ENCODE peak calls at places on chromosomes 11 and 22, in six cellular contexts. D, C, A, K, L and M are unnamed samples.

GRCh38 chr11:94132152-94132558 is 3.5 kb downstream of the PANX1 start:
- DNase-seq in L (peak), K (no peak), A (no peak), C (peak), D (no peak), M (peak)

GRCh38 chr22:40276877-40277823 is 69.2 kb upstream of the ADSL start:
- DNase-seq in C (no peak), A (no peak), K (no peak), D (no peak), L (peak), M (peak)

GRCh38 chr22:49052023-49052538 is 775.6 kb downstream of the BRD1 start:
- DNase-seq in C (no peak), K (peak), D (no peak), L (no peak), A (no peak), M (no peak)

GRCh38 chr11:8790964-8791363 is 108.4 kb downstream of the RPL27A start:
- DNase-seq in L (no peak), A (no peak), K (no peak), C (no peak), D (no peak), M (no peak)

GRCh38 chr22:41380993-41381328 is 781 bp upstream of the TEF start:
- DNase-seq in L (peak), D (no peak), C (peak), A (no peak), K (no peak), M (peak)

GRCh38 chr22:43481528-43482309 is 69.9 kb downstream of the MPPED1 start:
- DNase-seq in C (no peak), K (no peak), D (no peak), L (no peak), A (no peak), M (no peak)

GRCh38 chr11:12430351-12430750 is 53.0 kb downstream of the PARVA start:
- DNase-seq in C (peak), D (no peak), L (peak), K (no peak), A (no peak), M (peak)

GRCh38 chr11:110463153-110463552 is 33.4 kb downstream of the FDX1 start:
- DNase-seq in A (peak), D (peak), C (peak), L (peak), K (peak), M (peak)

GRCh38 chr22:20027966-20028854 is 7.3 kb downstream of the TANGO2 start:
- DNase-seq in L (peak), D (no peak), K (peak), A (no peak), C (no peak), M (no peak)

GRCh38 chr22:20610757-20611156 is 103.3 kb downstream of the MED15 start:
- DNase-seq in L (no peak), A (no peak), K (no peak), C (no peak), D (no peak), M (no peak)

GRCh38 chr11:112499153-112499907 is 238.7 kb upstream of the PLET1 start:
- DNase-seq in A (no peak), L (no peak), K (peak), C (no peak), D (no peak), M (no peak)

GRCh38 chr11:43919852-43920597 is 22.4 kb upstream of the C11orf96 start:
- DNase-seq in D (no peak), K (no peak), L (peak), A (no peak), C (no peak), M (peak)

GRCh38 chr11:7651140-7651551 is 22.2 kb downstream of the CYB5R2 start:
- DNase-seq in A (no peak), C (no peak), D (no peak), K (no peak), L (no peak), M (peak)

GRCh38 chr11:7655253-7656217 is 17.8 kb downstream of the CYB5R2 start:
- DNase-seq in K (no peak), C (peak), D (no peak), A (no peak), L (no peak), M (no peak)

GRCh38 chr11:7648264-7648663 is 25.0 kb downstream of the CYB5R2 start:
- DNase-seq in A (no peak), L (no peak), C (no peak), K (no peak), D (no peak), M (no peak)

GRCh38 chr11:7654094-7654742 is 19.1 kb downstream of the CYB5R2 start:
- DNase-seq in A (no peak), C (no peak), L (no peak), D (no peak), K (no peak), M (no peak)

GRCh38 chr11:7651700-7652099 is 21.6 kb downstream of the CYB5R2 start:
- DNase-seq in L (no peak), A (no peak), D (no peak), C (no peak), K (no peak), M (no peak)
- H2AFZ ChIP-seq in L (no peak), A (no peak), D (no peak), C (no peak), K (no peak), M (no peak)

GRCh38 chr11:128547946-128548654 is 39.3 kb downstream of the ETS1 start:
- DNase-seq in K (no peak), C (no peak), L (no peak), D (no peak), A (no peak), M (no peak)

GRCh38 chr11:128548655-128549255 is 38.6 kb downstream of the ETS1 start:
- DNase-seq in C (no peak), D (no peak), K (no peak), A (no peak), L (peak), M (peak)

GRCh38 chr11:128550967-128551522 is 36.3 kb downstream of the ETS1 start:
- DNase-seq in K (no peak), D (no peak), C (no peak), A (no peak), L (no peak), M (no peak)

GRCh38 chr11:128550261-128550821 is 37.0 kb downstream of the ETS1 start:
- DNase-seq in C (peak), A (no peak), D (no peak), L (no peak), K (no peak), M (no peak)

GRCh38 chr11:128549256-128549944 is 38.0 kb downstream of the ETS1 start:
- DNase-seq in L (peak), C (no peak), A (no peak), K (no peak), D (no peak), M (no peak)
- H3K23ac ChIP-seq in L (no peak), C (peak), A (no peak), K (no peak), D (no peak), M (peak)

DNA sequence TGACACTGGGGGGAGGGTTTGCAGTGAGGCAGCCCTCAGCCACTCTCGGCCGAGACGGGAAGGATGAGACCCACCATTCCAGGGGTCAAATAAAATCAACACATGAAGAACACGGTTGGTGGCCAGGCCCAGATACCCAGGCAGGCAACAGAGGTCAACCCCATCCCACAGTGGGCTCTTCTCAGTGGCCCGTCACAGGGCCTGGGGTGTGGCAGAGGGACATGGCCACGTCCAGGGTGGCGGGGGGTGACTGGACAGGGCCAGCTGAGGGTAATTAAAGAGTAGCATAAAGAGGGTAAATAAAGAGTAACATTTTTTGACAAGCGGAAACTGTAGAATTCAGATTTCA is 188.4 kb downstream of the ARHGAP42 start:
- DNase-seq in L (no peak), A (no peak), C (no peak), K (no peak), D (no peak), M (no peak)
- H2BK5ac ChIP-seq in L (peak), A (no peak), C (peak), K (no peak), D (peak), M (peak)

GRCh38 chr11:114559425-114560310 is at the start of gene NXPE1:
- DNase-seq in C (no peak), K (no peak), L (no peak), D (no peak), A (no peak), M (no peak)

GRCh38 chr11:114551060-114551459 is 8.6 kb downstream of the NXPE1 start:
- DNase-seq in A (no peak), K (no peak), C (no peak), L (no peak), D (no peak), M (no peak)

GRCh38 chr11:114553642-114554041 is 6.0 kb downstream of the NXPE1 start:
- DNase-seq in C (peak), D (no peak), L (no peak), K (no peak), A (no peak), M (peak)

DNA sequence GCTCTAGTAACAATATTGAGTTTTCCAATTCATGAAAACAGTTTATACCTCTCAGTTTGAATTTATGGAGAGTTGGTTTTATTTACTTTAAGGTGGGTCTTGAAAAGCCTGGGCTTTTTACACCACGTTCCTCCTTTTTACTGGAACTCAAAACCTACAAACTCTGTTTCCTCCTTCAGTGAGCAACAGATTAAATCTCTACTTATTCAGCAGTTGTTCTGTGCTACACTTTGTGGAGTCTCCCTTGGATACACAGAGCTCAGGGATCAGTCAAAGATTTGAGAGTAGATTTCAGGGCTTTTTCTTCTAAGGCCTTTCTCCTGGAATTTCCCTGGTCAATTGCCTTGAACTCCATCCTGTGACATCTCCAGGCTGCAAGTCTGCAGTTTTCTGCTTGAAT is 3.5 kb downstream of the NXPE1 start:
- DNase-seq in L (peak), C (no peak), D (no peak), K (no peak), A (no peak), M (no peak)
- H2AFZ ChIP-seq in L (no peak), C (no peak), D (peak), K (peak), A (no peak), M (no peak)

GRCh38 chr22:47102648-47103047 is 340.2 kb downstream of the TBC1D22A start:
- DNase-seq in D (peak), C (peak), K (peak), L (peak), A (no peak), M (peak)

GRCh38 chr22:47100646-47101045 is 338.2 kb downstream of the TBC1D22A start:
- DNase-seq in A (no peak), C (no peak), L (no peak), D (no peak), K (peak), M (no peak)

GRCh38 chr22:47100019-47100418 is 337.6 kb downstream of the TBC1D22A start:
- DNase-seq in A (no peak), C (no peak), D (no peak), L (no peak), K (no peak), M (no peak)

GRCh38 chr22:47101321-47101885 is 339.0 kb downstream of the TBC1D22A start:
- DNase-seq in D (no peak), K (no peak), A (no peak), L (no peak), C (no peak), M (no peak)

DNA sequence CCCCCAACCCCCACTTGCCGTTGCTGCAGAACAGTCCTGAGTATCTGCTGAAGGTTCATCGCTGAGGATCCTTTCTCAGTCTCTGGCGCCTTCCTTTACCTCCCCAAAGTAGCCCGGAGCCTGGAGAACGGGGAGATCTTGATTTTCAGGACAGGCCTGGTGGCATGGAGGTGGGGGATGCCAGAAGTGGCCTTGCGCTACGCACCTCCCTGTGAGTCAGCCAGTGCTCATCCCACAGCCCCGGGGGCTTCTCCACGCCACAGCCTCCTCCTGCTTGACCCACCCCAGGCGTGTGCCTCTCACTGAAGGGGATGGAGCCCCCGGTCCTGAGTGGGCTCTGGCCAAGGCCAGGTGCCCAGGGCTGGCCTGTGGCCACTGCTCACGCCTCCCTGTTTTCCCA is 339.6 kb downstream of the TBC1D22A start:
- DNase-seq in L (no peak), A (no peak), D (no peak), C (peak), K (no peak), M (no peak)
- H3K23ac ChIP-seq in L (no peak), A (no peak), D (no peak), C (no peak), K (no peak), M (no peak)

GRCh38 chr11:35330924-35331323 is 88.4 kb downstream of the SLC1A2 start:
- DNase-seq in C (no peak), K (no peak), A (no peak), L (no peak), D (no peak), M (no peak)

GRCh38 chr11:35327829-35328228 is 91.5 kb downstream of the SLC1A2 start:
- DNase-seq in K (no peak), D (no peak), C (no peak), L (no peak), A (no peak), M (no peak)

GRCh38 chr11:35326266-35326879 is 93.0 kb downstream of the SLC1A2 start:
- DNase-seq in L (no peak), K (no peak), C (no peak), A (no peak), D (no peak), M (no peak)

GRCh38 chr11:35332524-35332923 is 86.8 kb downstream of the SLC1A2 start:
- DNase-seq in L (no peak), K (no peak), A (no peak), D (no peak), C (no peak), M (no peak)

DNA sequence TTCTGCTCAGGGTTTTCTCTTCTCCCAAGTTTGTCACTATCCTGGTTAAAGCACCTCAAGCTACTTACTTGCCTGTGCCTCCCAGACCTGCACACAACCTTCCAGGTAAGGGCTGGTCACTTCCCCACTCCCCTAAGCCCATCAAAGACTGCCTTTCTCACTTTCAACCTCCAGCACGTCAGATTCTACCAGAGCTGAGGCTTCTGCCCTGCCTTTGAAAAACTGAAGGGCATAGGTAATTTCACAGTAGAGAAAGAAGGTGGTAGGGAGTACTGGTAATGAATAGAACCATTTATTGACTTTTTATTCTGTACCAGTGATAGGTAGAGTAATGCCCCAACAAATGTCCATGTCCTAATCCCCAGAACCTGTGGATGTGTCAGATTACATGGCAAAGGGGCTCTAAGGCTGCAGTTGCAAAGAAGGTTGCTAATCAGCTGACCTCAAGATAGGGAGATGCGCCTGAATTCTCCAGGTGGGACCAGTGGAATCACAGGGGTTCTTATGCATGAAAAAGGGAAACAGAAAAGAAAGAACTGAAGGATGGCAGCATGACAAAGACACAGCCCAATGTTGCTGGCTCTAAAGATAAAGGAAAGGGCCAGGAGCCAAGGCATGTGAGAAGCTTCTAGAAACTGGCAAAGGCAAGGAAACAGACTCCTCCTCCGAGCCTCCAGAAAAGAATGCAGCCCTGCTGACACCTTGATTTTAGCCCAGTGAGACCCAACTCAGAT is 89.0 kb downstream of the SLC1A2 start:
- DNase-seq in D (peak), L (no peak), K (peak), A (no peak), C (no peak), M (no peak)
- H2BK5ac ChIP-seq in D (no peak), L (no peak), K (no peak), A (no peak), C (no peak), M (no peak)

GRCh38 chr22:33440756-33441155 is 382.6 kb upstream of the SYN3 start:
- DNase-seq in A (no peak), C (no peak), L (no peak), D (no peak), K (no peak), M (no peak)

GRCh38 chr22:33443688-33444087 is 385.5 kb upstream of the SYN3 start:
- DNase-seq in D (no peak), K (no peak), L (no peak), A (no peak), C (no peak), M (no peak)

DNA sequence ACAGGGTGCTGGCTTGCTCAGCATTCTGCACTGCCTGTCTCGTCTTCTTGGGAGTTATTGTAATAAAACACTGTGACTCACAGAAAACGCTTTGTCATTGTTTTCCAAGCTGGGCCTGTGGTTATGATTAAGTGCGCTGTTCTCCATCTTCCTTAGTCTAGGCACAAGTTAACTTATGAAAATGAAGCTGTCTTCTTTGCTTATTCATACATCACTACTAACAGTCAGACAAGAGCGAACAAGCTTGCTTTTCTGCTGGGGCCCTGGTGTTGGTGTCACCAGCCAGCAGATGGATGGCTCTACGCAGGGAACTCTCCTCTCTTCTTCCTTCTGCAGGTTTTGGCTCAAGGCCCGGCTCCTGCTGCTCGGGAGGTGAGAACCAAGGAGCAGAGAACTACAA is 380.1 kb upstream of the SYN3 start:
- DNase-seq in K (no peak), C (no peak), L (peak), A (no peak), D (no peak), M (peak)
- H2AFZ ChIP-seq in K (no peak), C (no peak), L (no peak), A (no peak), D (no peak), M (no peak)

DNA sequence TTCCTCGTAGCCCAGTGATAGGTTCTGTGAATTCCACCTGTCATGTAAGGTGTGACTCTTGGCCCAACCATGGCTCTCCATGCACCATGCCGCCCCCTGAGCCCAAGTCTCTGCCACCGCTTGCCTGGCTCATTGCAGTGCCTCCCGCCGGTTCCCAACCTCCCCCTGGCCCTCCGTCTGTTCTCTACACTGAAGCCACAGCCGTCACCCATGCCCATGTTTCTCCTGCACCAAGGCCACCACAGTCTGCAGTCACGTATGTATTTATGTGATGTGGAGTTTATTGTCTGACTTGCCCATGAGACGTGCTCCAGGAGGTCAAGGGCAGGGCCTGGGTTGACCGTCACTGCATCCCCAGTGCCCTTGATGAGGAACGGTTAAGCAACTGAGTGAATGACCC is 35.9 kb downstream of the PKNOX2 start:
- DNase-seq in A (no peak), K (no peak), C (no peak), L (no peak), D (no peak), M (no peak)
- H3K23ac ChIP-seq in A (no peak), K (no peak), C (no peak), L (no peak), D (no peak), M (no peak)

DNA sequence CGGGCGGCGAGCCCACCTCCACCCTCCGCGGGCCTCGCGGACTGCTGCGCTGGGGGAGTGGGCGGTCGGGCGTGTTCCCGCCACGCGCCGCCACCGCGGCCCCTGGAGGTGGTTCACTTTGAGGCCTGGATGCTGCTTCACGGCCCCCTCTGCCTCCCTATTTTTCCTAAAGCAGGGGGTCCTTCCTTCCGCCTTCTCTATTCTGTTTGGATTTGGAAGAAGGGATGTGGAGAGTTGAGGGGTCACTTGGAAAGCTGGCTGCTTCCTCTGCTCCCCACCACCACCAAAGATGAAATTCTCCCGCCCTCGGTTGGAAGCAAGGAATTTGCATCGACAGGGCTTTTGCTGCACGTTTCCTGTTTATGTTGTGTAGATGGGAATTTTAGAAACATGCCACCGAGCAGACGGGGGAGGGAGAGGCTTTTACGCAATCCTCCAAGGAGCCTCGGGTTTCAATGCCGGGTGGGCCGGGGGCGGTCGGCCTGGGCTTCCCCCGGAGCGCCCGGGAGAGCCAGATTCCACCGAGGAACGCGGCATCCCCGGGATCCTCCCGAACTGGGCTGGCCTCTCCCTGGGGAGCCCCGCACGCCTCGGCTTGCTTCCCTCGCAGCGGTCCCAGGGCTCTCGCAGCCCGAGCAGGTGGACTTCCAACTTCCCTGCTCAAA is 402 bp upstream of the SBF2 start:
- DNase-seq in C (peak), K (peak), D (no peak), L (peak), A (no peak), M (peak)
- H2BK5ac ChIP-seq in C (peak), K (no peak), D (peak), L (peak), A (peak), M (peak)